ENCODE peak calls at places on chromosomes 5 and 9, in nine cellular contexts. One of them, this sample, is unnamed.

GRCh38 chr9:105681724-105682123 is 12.6 kb upstream of the TMEM38B start:
- DNase-seq in T-helper 17 cell: no peak
- DNase-seq in NCI-H1417: no peak
- DNase-seq in CD8-positive, alpha-beta memory T cell: no peak
- DNase-seq in mucosa of descending colon: no peak
- DNase-seq in kidney glomerular epithelial cell: peak
- DNase-seq in NCI-H524: no peak
- DNase-seq in stimulated activated CD8-positive, alpha-beta memory T cell treated with anti-CD3 and anti-CD28 coated beads, Interleukin-15, amount 100 ng/mL, for 48 hours: no peak
- DNase-seq in PC-3: peak
- DNase-seq in this sample: no peak

GRCh38 chr9:132207839-132208615 is 46.2 kb downstream of the NTNG2 start:
- DNase-seq in T-helper 17 cell: no peak
- DNase-seq in NCI-H1417: no peak
- DNase-seq in CD8-positive, alpha-beta memory T cell: no peak
- DNase-seq in mucosa of descending colon: no peak
- DNase-seq in kidney glomerular epithelial cell: no peak
- DNase-seq in NCI-H524: no peak
- DNase-seq in stimulated activated CD8-positive, alpha-beta memory T cell treated with anti-CD3 and anti-CD28 coated beads, Interleukin-15, amount 100 ng/mL, for 48 hours: peak
- DNase-seq in PC-3: no peak
- DNase-seq in this sample: no peak

GRCh38 chr5:172497591-172498255 is 43.4 kb upstream of the SH3PXD2B start:
- DNase-seq in T-helper 17 cell: no peak
- DNase-seq in NCI-H1417: no peak
- DNase-seq in CD8-positive, alpha-beta memory T cell: no peak
- DNase-seq in mucosa of descending colon: no peak
- DNase-seq in kidney glomerular epithelial cell: no peak
- DNase-seq in NCI-H524: no peak
- DNase-seq in stimulated activated CD8-positive, alpha-beta memory T cell treated with anti-CD3 and anti-CD28 coated beads, Interleukin-15, amount 100 ng/mL, for 48 hours: no peak
- DNase-seq in PC-3: no peak
- DNase-seq in this sample: no peak

GRCh38 chr5:164345173-164345572 is 839.8 kb downstream of the MAT2B start:
- DNase-seq in T-helper 17 cell: no peak
- DNase-seq in NCI-H1417: no peak
- DNase-seq in CD8-positive, alpha-beta memory T cell: no peak
- DNase-seq in mucosa of descending colon: no peak
- DNase-seq in kidney glomerular epithelial cell: no peak
- DNase-seq in NCI-H524: no peak
- DNase-seq in stimulated activated CD8-positive, alpha-beta memory T cell treated with anti-CD3 and anti-CD28 coated beads, Interleukin-15, amount 100 ng/mL, for 48 hours: no peak
- DNase-seq in PC-3: no peak
- DNase-seq in this sample: no peak

GRCh38 chr9:3879731-3880493 is 354.1 kb upstream of the RFX3 start:
- DNase-seq in T-helper 17 cell: no peak
- DNase-seq in NCI-H1417: peak
- DNase-seq in CD8-positive, alpha-beta memory T cell: no peak
- DNase-seq in mucosa of descending colon: no peak
- DNase-seq in kidney glomerular epithelial cell: peak
- DNase-seq in NCI-H524: peak
- DNase-seq in stimulated activated CD8-positive, alpha-beta memory T cell treated with anti-CD3 and anti-CD28 coated beads, Interleukin-15, amount 100 ng/mL, for 48 hours: no peak
- DNase-seq in PC-3: peak
- DNase-seq in this sample: no peak

GRCh38 chr9:129868571-129869486 is 33.6 kb downstream of the USP20 start:
- DNase-seq in T-helper 17 cell: peak
- DNase-seq in NCI-H1417: no peak
- DNase-seq in CD8-positive, alpha-beta memory T cell: peak
- DNase-seq in mucosa of descending colon: peak
- DNase-seq in kidney glomerular epithelial cell: no peak
- DNase-seq in NCI-H524: no peak
- DNase-seq in stimulated activated CD8-positive, alpha-beta memory T cell treated with anti-CD3 and anti-CD28 coated beads, Interleukin-15, amount 100 ng/mL, for 48 hours: peak
- DNase-seq in PC-3: peak
- DNase-seq in this sample: peak

GRCh38 chr5:31492824-31493223 is 39.1 kb downstream of the DROSHA start:
- DNase-seq in T-helper 17 cell: no peak
- DNase-seq in NCI-H1417: no peak
- DNase-seq in CD8-positive, alpha-beta memory T cell: no peak
- DNase-seq in mucosa of descending colon: no peak
- DNase-seq in kidney glomerular epithelial cell: no peak
- DNase-seq in NCI-H524: no peak
- DNase-seq in stimulated activated CD8-positive, alpha-beta memory T cell treated with anti-CD3 and anti-CD28 coated beads, Interleukin-15, amount 100 ng/mL, for 48 hours: no peak
- DNase-seq in PC-3: no peak
- DNase-seq in this sample: no peak

GRCh38 chr9:135990468-135991429 is 29.6 kb upstream of the UBAC1 start:
- DNase-seq in T-helper 17 cell: peak
- DNase-seq in NCI-H1417: peak
- DNase-seq in CD8-positive, alpha-beta memory T cell: peak
- DNase-seq in mucosa of descending colon: peak
- DNase-seq in kidney glomerular epithelial cell: no peak
- DNase-seq in NCI-H524: peak
- DNase-seq in stimulated activated CD8-positive, alpha-beta memory T cell treated with anti-CD3 and anti-CD28 coated beads, Interleukin-15, amount 100 ng/mL, for 48 hours: no peak
- DNase-seq in PC-3: peak
- DNase-seq in this sample: no peak

GRCh38 chr5:96968074-96968473 is 32.2 kb downstream of the LNPEP start:
- DNase-seq in T-helper 17 cell: no peak
- DNase-seq in NCI-H1417: no peak
- DNase-seq in CD8-positive, alpha-beta memory T cell: no peak
- DNase-seq in mucosa of descending colon: no peak
- DNase-seq in kidney glomerular epithelial cell: peak
- DNase-seq in NCI-H524: no peak
- DNase-seq in stimulated activated CD8-positive, alpha-beta memory T cell treated with anti-CD3 and anti-CD28 coated beads, Interleukin-15, amount 100 ng/mL, for 48 hours: no peak
- DNase-seq in PC-3: peak
- DNase-seq in this sample: no peak

GRCh38 chr5:88142801-88143692 is 125.6 kb downstream of the TMEM161B start:
- DNase-seq in T-helper 17 cell: no peak
- DNase-seq in NCI-H1417: no peak
- DNase-seq in CD8-positive, alpha-beta memory T cell: no peak
- DNase-seq in mucosa of descending colon: no peak
- DNase-seq in kidney glomerular epithelial cell: no peak
- DNase-seq in NCI-H524: no peak
- DNase-seq in stimulated activated CD8-positive, alpha-beta memory T cell treated with anti-CD3 and anti-CD28 coated beads, Interleukin-15, amount 100 ng/mL, for 48 hours: no peak
- DNase-seq in PC-3: no peak
- DNase-seq in this sample: no peak

GRCh38 chr5:146528232-146528631 is 12.2 kb upstream of the GPR151 start:
- DNase-seq in T-helper 17 cell: no peak
- DNase-seq in NCI-H1417: no peak
- DNase-seq in CD8-positive, alpha-beta memory T cell: no peak
- DNase-seq in mucosa of descending colon: no peak
- DNase-seq in kidney glomerular epithelial cell: no peak
- DNase-seq in NCI-H524: peak
- DNase-seq in stimulated activated CD8-positive, alpha-beta memory T cell treated with anti-CD3 and anti-CD28 coated beads, Interleukin-15, amount 100 ng/mL, for 48 hours: no peak
- DNase-seq in PC-3: peak
- DNase-seq in this sample: no peak

GRCh38 chr5:111603446-111603827 is 91.1 kb upstream of the STARD4 start:
- DNase-seq in T-helper 17 cell: no peak
- DNase-seq in NCI-H1417: no peak
- DNase-seq in CD8-positive, alpha-beta memory T cell: no peak
- DNase-seq in mucosa of descending colon: no peak
- DNase-seq in kidney glomerular epithelial cell: peak
- DNase-seq in NCI-H524: no peak
- DNase-seq in stimulated activated CD8-positive, alpha-beta memory T cell treated with anti-CD3 and anti-CD28 coated beads, Interleukin-15, amount 100 ng/mL, for 48 hours: no peak
- DNase-seq in PC-3: no peak
- DNase-seq in this sample: no peak

GRCh38 chr5:111512026-111512405 is 319 bp downstream of the STARD4 start:
- DNase-seq in T-helper 17 cell: no peak
- DNase-seq in NCI-H1417: peak
- DNase-seq in CD8-positive, alpha-beta memory T cell: no peak
- DNase-seq in mucosa of descending colon: no peak
- DNase-seq in kidney glomerular epithelial cell: no peak
- DNase-seq in NCI-H524: peak
- DNase-seq in stimulated activated CD8-positive, alpha-beta memory T cell treated with anti-CD3 and anti-CD28 coated beads, Interleukin-15, amount 100 ng/mL, for 48 hours: no peak
- DNase-seq in PC-3: peak
- DNase-seq in this sample: no peak

GRCh38 chr5:52922384-52922783 is 66.8 kb upstream of the ITGA2 start:
- DNase-seq in T-helper 17 cell: no peak
- DNase-seq in NCI-H1417: no peak
- DNase-seq in CD8-positive, alpha-beta memory T cell: no peak
- DNase-seq in mucosa of descending colon: no peak
- DNase-seq in kidney glomerular epithelial cell: peak
- DNase-seq in NCI-H524: peak
- DNase-seq in stimulated activated CD8-positive, alpha-beta memory T cell treated with anti-CD3 and anti-CD28 coated beads, Interleukin-15, amount 100 ng/mL, for 48 hours: no peak
- DNase-seq in PC-3: peak
- DNase-seq in this sample: no peak

GRCh38 chr5:137808503-137809135 is 54.5 kb upstream of the HNRNPA0 start:
- DNase-seq in T-helper 17 cell: no peak
- DNase-seq in NCI-H1417: no peak
- DNase-seq in CD8-positive, alpha-beta memory T cell: no peak
- DNase-seq in mucosa of descending colon: no peak
- DNase-seq in kidney glomerular epithelial cell: peak
- DNase-seq in NCI-H524: no peak
- DNase-seq in stimulated activated CD8-positive, alpha-beta memory T cell treated with anti-CD3 and anti-CD28 coated beads, Interleukin-15, amount 100 ng/mL, for 48 hours: no peak
- DNase-seq in PC-3: no peak
- DNase-seq in this sample: no peak

GRCh38 chr9:110058304-110058953 is 149.5 kb downstream of the C9orf152 start:
- DNase-seq in T-helper 17 cell: peak
- DNase-seq in NCI-H1417: peak
- DNase-seq in CD8-positive, alpha-beta memory T cell: no peak
- DNase-seq in mucosa of descending colon: peak
- DNase-seq in kidney glomerular epithelial cell: peak
- DNase-seq in NCI-H524: peak
- DNase-seq in stimulated activated CD8-positive, alpha-beta memory T cell treated with anti-CD3 and anti-CD28 coated beads, Interleukin-15, amount 100 ng/mL, for 48 hours: no peak
- DNase-seq in PC-3: peak
- DNase-seq in this sample: no peak

GRCh38 chr5:97133106-97133505 is 9.3 kb downstream of the LIX1 start:
- DNase-seq in T-helper 17 cell: no peak
- DNase-seq in NCI-H1417: no peak
- DNase-seq in CD8-positive, alpha-beta memory T cell: no peak
- DNase-seq in mucosa of descending colon: no peak
- DNase-seq in kidney glomerular epithelial cell: no peak
- DNase-seq in NCI-H524: no peak
- DNase-seq in stimulated activated CD8-positive, alpha-beta memory T cell treated with anti-CD3 and anti-CD28 coated beads, Interleukin-15, amount 100 ng/mL, for 48 hours: no peak
- DNase-seq in PC-3: no peak
- DNase-seq in this sample: no peak

GRCh38 chr5:169668732-169669131 is 31.7 kb downstream of the DOCK2 start:
- DNase-seq in T-helper 17 cell: no peak
- DNase-seq in NCI-H1417: no peak
- DNase-seq in CD8-positive, alpha-beta memory T cell: no peak
- DNase-seq in mucosa of descending colon: no peak
- DNase-seq in kidney glomerular epithelial cell: no peak
- DNase-seq in NCI-H524: no peak
- DNase-seq in stimulated activated CD8-positive, alpha-beta memory T cell treated with anti-CD3 and anti-CD28 coated beads, Interleukin-15, amount 100 ng/mL, for 48 hours: no peak
- DNase-seq in PC-3: peak
- DNase-seq in this sample: no peak

GRCh38 chr5:54774281-54775171 is 210.9 kb downstream of the ESM1 start:
- DNase-seq in T-helper 17 cell: no peak
- DNase-seq in NCI-H1417: no peak
- DNase-seq in CD8-positive, alpha-beta memory T cell: no peak
- DNase-seq in mucosa of descending colon: peak
- DNase-seq in kidney glomerular epithelial cell: no peak
- DNase-seq in NCI-H524: no peak
- DNase-seq in stimulated activated CD8-positive, alpha-beta memory T cell treated with anti-CD3 and anti-CD28 coated beads, Interleukin-15, amount 100 ng/mL, for 48 hours: no peak
- DNase-seq in PC-3: no peak
- DNase-seq in this sample: no peak

GRCh38 chr5:136819526-136820302 is 454.4 kb upstream of the TRPC7 start:
- DNase-seq in T-helper 17 cell: no peak
- DNase-seq in NCI-H1417: no peak
- DNase-seq in CD8-positive, alpha-beta memory T cell: no peak
- DNase-seq in mucosa of descending colon: no peak
- DNase-seq in kidney glomerular epithelial cell: no peak
- DNase-seq in NCI-H524: peak
- DNase-seq in stimulated activated CD8-positive, alpha-beta memory T cell treated with anti-CD3 and anti-CD28 coated beads, Interleukin-15, amount 100 ng/mL, for 48 hours: no peak
- DNase-seq in PC-3: no peak
- DNase-seq in this sample: no peak

GRCh38 chr5:89267764-89268163 is 384.8 kb upstream of the MEF2C start:
- DNase-seq in T-helper 17 cell: no peak
- DNase-seq in NCI-H1417: no peak
- DNase-seq in CD8-positive, alpha-beta memory T cell: no peak
- DNase-seq in mucosa of descending colon: no peak
- DNase-seq in kidney glomerular epithelial cell: no peak
- DNase-seq in NCI-H524: no peak
- DNase-seq in stimulated activated CD8-positive, alpha-beta memory T cell treated with anti-CD3 and anti-CD28 coated beads, Interleukin-15, amount 100 ng/mL, for 48 hours: no peak
- DNase-seq in PC-3: no peak
- DNase-seq in this sample: no peak

GRCh38 chr9:96022445-96023031 is 147.0 kb downstream of the ERCC6L2 start:
- DNase-seq in T-helper 17 cell: no peak
- DNase-seq in NCI-H1417: no peak
- DNase-seq in CD8-positive, alpha-beta memory T cell: no peak
- DNase-seq in mucosa of descending colon: peak
- DNase-seq in kidney glomerular epithelial cell: no peak
- DNase-seq in NCI-H524: no peak
- DNase-seq in stimulated activated CD8-positive, alpha-beta memory T cell treated with anti-CD3 and anti-CD28 coated beads, Interleukin-15, amount 100 ng/mL, for 48 hours: peak
- DNase-seq in PC-3: no peak
- DNase-seq in this sample: peak

GRCh38 chr5:141245250-141245717 is at the start of gene PCDHB15:
- DNase-seq in T-helper 17 cell: no peak
- DNase-seq in NCI-H1417: no peak
- DNase-seq in CD8-positive, alpha-beta memory T cell: no peak
- DNase-seq in mucosa of descending colon: no peak
- DNase-seq in kidney glomerular epithelial cell: no peak
- DNase-seq in NCI-H524: no peak
- DNase-seq in stimulated activated CD8-positive, alpha-beta memory T cell treated with anti-CD3 and anti-CD28 coated beads, Interleukin-15, amount 100 ng/mL, for 48 hours: no peak
- DNase-seq in PC-3: no peak
- DNase-seq in this sample: no peak

GRCh38 chr9:131078427-131079366 is 17.6 kb upstream of the AIF1L start:
- DNase-seq in T-helper 17 cell: no peak
- DNase-seq in NCI-H1417: no peak
- DNase-seq in CD8-positive, alpha-beta memory T cell: no peak
- DNase-seq in mucosa of descending colon: no peak
- DNase-seq in kidney glomerular epithelial cell: no peak
- DNase-seq in NCI-H524: no peak
- DNase-seq in stimulated activated CD8-positive, alpha-beta memory T cell treated with anti-CD3 and anti-CD28 coated beads, Interleukin-15, amount 100 ng/mL, for 48 hours: no peak
- DNase-seq in PC-3: no peak
- DNase-seq in this sample: no peak

GRCh38 chr5:2030131-2030530 is 147.4 kb upstream of the IRX4 start:
- DNase-seq in T-helper 17 cell: no peak
- DNase-seq in NCI-H1417: no peak
- DNase-seq in CD8-positive, alpha-beta memory T cell: no peak
- DNase-seq in mucosa of descending colon: no peak
- DNase-seq in kidney glomerular epithelial cell: no peak
- DNase-seq in NCI-H524: no peak
- DNase-seq in stimulated activated CD8-positive, alpha-beta memory T cell treated with anti-CD3 and anti-CD28 coated beads, Interleukin-15, amount 100 ng/mL, for 48 hours: no peak
- DNase-seq in PC-3: no peak
- DNase-seq in this sample: no peak

GRCh38 chr9:96566401-96567202 is 53.0 kb downstream of the CDC14B start:
- DNase-seq in T-helper 17 cell: peak
- DNase-seq in NCI-H1417: no peak
- DNase-seq in CD8-positive, alpha-beta memory T cell: peak
- DNase-seq in mucosa of descending colon: peak
- DNase-seq in kidney glomerular epithelial cell: no peak
- DNase-seq in NCI-H524: peak
- DNase-seq in stimulated activated CD8-positive, alpha-beta memory T cell treated with anti-CD3 and anti-CD28 coated beads, Interleukin-15, amount 100 ng/mL, for 48 hours: peak
- DNase-seq in PC-3: peak
- DNase-seq in this sample: peak

GRCh38 chr9:127751269-127752054 is 16.4 kb upstream of the TOR2A start:
- DNase-seq in T-helper 17 cell: no peak
- DNase-seq in NCI-H1417: no peak
- DNase-seq in CD8-positive, alpha-beta memory T cell: no peak
- DNase-seq in mucosa of descending colon: no peak
- DNase-seq in kidney glomerular epithelial cell: peak
- DNase-seq in NCI-H524: no peak
- DNase-seq in stimulated activated CD8-positive, alpha-beta memory T cell treated with anti-CD3 and anti-CD28 coated beads, Interleukin-15, amount 100 ng/mL, for 48 hours: no peak
- DNase-seq in PC-3: peak
- DNase-seq in this sample: no peak